ENCODE peak calls at places on chromosome 1, in nine cellular contexts. J is NCI-H748 treated with DMSO at 0.1 percent for 48 hours; U is GM04503; G is stimulated activated CD4-positive, alpha-beta T cell treated with anti-CD3 and anti-CD28 coated beads, TNF-alpha, amount 100 ng/mL, for 1 hour; S is stimulated activated CD8-positive, alpha-beta memory T cell treated with anti-CD3 and anti-CD28 coated beads, Interleukin-4, amount 100 ng/mL, for 4 hours; F is HTR-8/SVneo; I is cortex of kidney; R is astrocyte of the hippocampus; X is left lung. D is an unnamed sample.

GRCh38 chr1:228334954-228335353 is 71.7 kb downstream of the TRIM11 start:
- DNase-seq in J (no peak), U (no peak), G (no peak), S (no peak), F (no peak), I (no peak), R (no peak), X (peak), D (peak)

GRCh38 chr1:186178426-186179043 is 196.5 kb downstream of the TPR start:
- DNase-seq in J (peak), U (no peak), G (no peak), S (no peak), F (no peak), I (no peak), R (no peak), X (no peak), D (no peak)

GRCh38 chr1:174942547-174943255 is 57.0 kb upstream of the CACYBP start:
- DNase-seq in J (no peak), U (no peak), G (no peak), S (no peak), F (no peak), I (no peak), R (no peak), X (no peak), D (no peak)

GRCh38 chr1:966603-967295 is 467 bp downstream of the PLEKHN1 start:
- DNase-seq in J (no peak), U (no peak), G (peak), S (peak), F (peak), I (no peak), R (peak), X (peak), D (no peak)

GRCh38 chr1:193338194-193338593 is 151.8 kb upstream of the B3GALT2 start:
- DNase-seq in J (no peak), U (no peak), G (no peak), S (no peak), F (peak), I (no peak), R (no peak), X (no peak), D (no peak)

GRCh38 chr1:211741116-211741515 is 65.7 kb upstream of the NEK2 start:
- DNase-seq in J (no peak), U (no peak), G (no peak), S (no peak), F (no peak), I (no peak), R (no peak), X (no peak), D (no peak)

GRCh38 chr1:208093754-208094719 is 150.1 kb downstream of the PLXNA2 start:
- DNase-seq in J (no peak), U (peak), G (peak), S (peak), F (peak), I (no peak), R (peak), X (no peak), D (no peak)

GRCh38 chr1:172467446-172467845 is 23.6 kb upstream of the PIGC start:
- DNase-seq in J (no peak), U (no peak), G (no peak), S (no peak), F (no peak), I (no peak), R (no peak), X (no peak), D (no peak)

GRCh38 chr1:8020032-8020431 is 6.1 kb downstream of the ERRFI1 start:
- DNase-seq in J (no peak), U (no peak), G (no peak), S (no peak), F (no peak), I (no peak), R (peak), X (no peak), D (no peak)

GRCh38 chr1:59151387-59151761 is 145.5 kb upstream of the FGGY start:
- DNase-seq in J (no peak), U (no peak), G (no peak), S (no peak), F (no peak), I (no peak), R (no peak), X (no peak), D (no peak)

GRCh38 chr1:199859525-199859924 is 168.0 kb upstream of the NR5A2 start:
- DNase-seq in J (peak), U (peak), G (no peak), S (no peak), F (peak), I (no peak), R (peak), X (no peak), D (no peak)

GRCh38 chr1:229440821-229441537 is 7.1 kb upstream of the ACTA1 start:
- DNase-seq in J (no peak), U (peak), G (no peak), S (no peak), F (no peak), I (no peak), R (peak), X (no peak), D (no peak)

GRCh38 chr1:15323351-15323988 is 76.4 kb downstream of the FHAD1 start:
- DNase-seq in J (peak), U (no peak), G (peak), S (peak), F (peak), I (no peak), R (peak), X (peak), D (no peak)

GRCh38 chr1:201945157-201945556 is 1.2 kb downstream of the LMOD1 start:
- DNase-seq in J (no peak), U (no peak), G (no peak), S (no peak), F (no peak), I (no peak), R (peak), X (no peak), D (no peak)

D was measured in coronary artery.